ENCODE peak calls at places on chromosome 7, in nine cellular contexts. I, K, H, Q, N, J, Z, W and S are unnamed samples.

GRCh38 chr7:148729984-148730733 is 31.5 kb downstream of the CUL1 start:
- DNase-seq in N (no peak), Z (no peak), Q (no peak), W (no peak), J (no peak), I (no peak), K (no peak), H (no peak), S (no peak)

GRCh38 chr7:93147358-93147757 is 827 bp downstream of the SAMD9L start:
- DNase-seq in Q (no peak), H (peak; percentile 59), W (no peak), J (no peak), Z (peak; percentile 47), K (peak; percentile 55), N (no peak), I (peak; percentile 11), S (peak; percentile 10)

GRCh38 chr7:154919324-154920222 is 83.4 kb downstream of the PAXIP1 start:
- DNase-seq in K (no peak), I (no peak), H (no peak), Z (no peak), J (no peak), W (no peak), N (no peak), Q (no peak), S (peak; percentile 38)

GRCh38 chr7:139124084-139124914 is 14.8 kb upstream of the ZC3HAV1 start:
- DNase-seq in Z (no peak), W (no peak), N (no peak), J (no peak), H (no peak), I (no peak), K (no peak), Q (no peak), S (no peak)

GRCh38 chr7:52682993-52683392 is 352.4 kb upstream of the POM121L12 start:
- DNase-seq in N (no peak), J (no peak), I (no peak), Z (no peak), Q (no peak), W (no peak), K (no peak), H (no peak), S (no peak)

GRCh38 chr7:80485721-80486120 is 26.1 kb downstream of the GNAT3 start:
- DNase-seq in Z (no peak), I (no peak), J (no peak), W (no peak), K (no peak), Q (no peak), H (no peak), N (no peak), S (no peak)

GRCh38 chr7:127833641-127834040 is 181.6 kb downstream of the SND1 start:
- DNase-seq in I (no peak), H (no peak), W (no peak), N (no peak), K (no peak), J (no peak), Z (no peak), Q (no peak), S (no peak)

GRCh38 chr7:29734246-29734731 is 72.0 kb upstream of the WIPF3 start:
- DNase-seq in J (no peak), K (no peak), I (no peak), W (no peak), Q (no peak), H (no peak), N (no peak), Z (no peak), S (no peak)

GRCh38 chr7:33790746-33791145 is 114.6 kb upstream of the BMPER start:
- DNase-seq in H (no peak), W (no peak), I (no peak), Q (no peak), N (no peak), Z (no peak), J (no peak), K (no peak), S (no peak)

GRCh38 chr7:26201261-26202018 is at the start of gene CBX3:
- DNase-seq in J (peak; percentile 82), Z (peak; percentile 91), Q (peak; percentile 90), W (peak; percentile 69), H (peak; percentile 86), K (peak; percentile 95), I (peak; percentile 92), N (peak; percentile 96), S (peak; percentile 87)

GRCh38 chr7:100678291-100678984 is 4.9 kb downstream of the GNB2 start:
- DNase-seq in Z (peak; percentile 8), W (no peak), I (no peak), K (peak; percentile 68), J (no peak), Q (peak; percentile 41), N (no peak), H (no peak), S (no peak)

GRCh38 chr7:129780257-129781127 is 169.0 kb downstream of the NRF1 start:
- DNase-seq in W (peak; percentile 75), H (peak; percentile 92), K (no peak), Q (no peak), J (peak; percentile 37), N (no peak), Z (peak; percentile 91), I (peak; percentile 90), S (peak; percentile 96)

GRCh38 chr7:25454562-25455031 is 226.3 kb upstream of the NPVF start:
- DNase-seq in K (peak; percentile 69), N (no peak), Q (peak; percentile 34), W (no peak), J (peak; percentile 40), Z (peak; percentile 11), H (peak; percentile 3), I (no peak), S (peak; percentile 8)

GRCh38 chr7:133196872-133197612 is 55.8 kb upstream of the EXOC4 start:
- DNase-seq in N (no peak), I (no peak), Z (no peak), W (no peak), Q (no peak), H (no peak), K (no peak), J (no peak), S (no peak)

GRCh38 chr7:41869091-41869490 is 166.2 kb upstream of the INHBA start:
- DNase-seq in N (no peak), J (no peak), K (no peak), Z (no peak), W (no peak), Q (no peak), I (no peak), H (no peak), S (no peak)

GRCh38 chr7:118511146-118511545 is 286.6 kb downstream of the ANKRD7 start:
- DNase-seq in Q (no peak), I (no peak), J (no peak), H (no peak), W (no peak), K (no peak), N (no peak), Z (no peak), S (no peak)

GRCh38 chr7:98802088-98802780 is 67.6 kb downstream of the TMEM130 start:
- DNase-seq in Q (no peak), Z (peak; percentile 10), W (peak; percentile 55), J (no peak), I (peak; percentile 49), H (peak; percentile 2), K (no peak), N (no peak), S (peak; percentile 20)

GRCh38 chr7:101486056-101486763 is 123.5 kb downstream of the COL26A1 start:
- DNase-seq in H (no peak), Z (no peak), W (no peak), I (no peak), Q (no peak), N (no peak), J (no peak), K (no peak), S (no peak)

DNA sequence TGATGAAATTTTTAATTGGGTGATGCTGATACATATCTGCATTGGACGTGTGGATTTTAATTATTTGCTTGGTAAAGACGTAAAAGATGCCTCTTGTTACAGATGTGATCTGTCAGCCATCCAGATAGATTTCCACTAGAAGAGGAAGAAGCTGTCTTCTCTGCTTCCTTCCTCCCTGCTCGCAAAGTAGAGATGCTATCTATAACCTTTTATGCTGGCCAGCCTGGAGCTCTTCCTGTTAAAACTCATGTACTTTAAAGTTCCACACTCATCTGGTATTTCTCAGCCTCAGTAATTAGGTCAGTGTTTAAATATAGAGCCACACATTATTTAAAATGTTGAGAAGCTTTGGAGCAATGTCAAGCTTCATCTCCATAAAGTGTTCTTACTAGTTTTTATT is 51.2 kb upstream of the TMEM229A start:
- DNase-seq in K (no peak), W (no peak), Q (no peak), I (no peak), J (no peak), N (no peak), H (no peak), Z (no peak), S (no peak)
- TF ChIP-seq POLR2A in K (no peak), W (no peak), Q (no peak), I (no peak), J (no peak), N (no peak), H (no peak), Z (no peak), S (no peak)

GRCh38 chr7:22138106-22138505 is 192.4 kb upstream of the CDCA7L start:
- DNase-seq in H (peak; percentile 50), J (no peak), Q (no peak), N (no peak), Z (no peak), W (no peak), I (no peak), K (no peak), S (no peak)
- H3K27ac ChIP-seq in H (no peak overlapping the region), J (no peak overlapping the region), Q (no peak overlapping the region), N (no peak overlapping the region), Z (no peak overlapping the region), W (no peak overlapping the region), I (no peak overlapping the region), K (no peak overlapping the region), S (no peak overlapping the region)

DNA sequence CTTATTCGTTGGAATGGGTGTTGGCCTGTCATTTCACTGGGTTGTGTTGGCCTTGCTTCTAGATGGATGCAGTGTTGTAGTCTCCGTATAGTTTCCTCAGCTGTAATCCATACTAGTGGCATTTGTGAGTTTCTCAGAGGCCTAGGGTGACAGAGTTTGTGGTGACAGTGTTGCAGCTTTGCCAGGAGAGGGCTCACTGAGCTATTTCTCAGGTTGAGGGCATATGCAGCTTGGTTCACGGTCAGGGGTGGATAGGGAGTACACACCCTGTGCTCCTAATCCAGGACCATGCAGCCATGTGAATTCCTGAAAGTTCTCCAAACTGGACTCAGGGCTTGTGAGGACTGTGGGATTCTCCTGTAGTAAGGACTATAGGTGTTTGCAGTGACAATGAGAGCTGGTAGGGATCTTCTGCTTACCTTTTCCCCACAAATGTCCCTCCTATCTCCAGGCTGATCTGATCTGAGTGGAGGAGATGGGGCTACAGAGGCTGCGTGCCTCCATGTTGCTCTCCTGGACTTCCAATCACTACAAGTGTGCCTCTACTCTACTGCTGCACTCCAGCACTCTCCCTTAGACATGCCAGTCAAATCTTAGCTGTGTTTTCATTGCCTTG is 229.0 kb downstream of the STK31 start:
- DNase-seq in Q (no peak), I (peak; percentile 53), J (no peak), K (no peak), H (peak; percentile 13), Z (peak; percentile 38), W (peak; percentile 47), N (peak; percentile 66), S (peak; percentile 30)
- TF ChIP-seq CTCF in Q (no peak), I (peak; percentile 40), J (no peak), K (no peak), H (peak; percentile 10), Z (peak; percentile 18), W (peak; percentile 68), N (no peak), S (no peak)

DNA sequence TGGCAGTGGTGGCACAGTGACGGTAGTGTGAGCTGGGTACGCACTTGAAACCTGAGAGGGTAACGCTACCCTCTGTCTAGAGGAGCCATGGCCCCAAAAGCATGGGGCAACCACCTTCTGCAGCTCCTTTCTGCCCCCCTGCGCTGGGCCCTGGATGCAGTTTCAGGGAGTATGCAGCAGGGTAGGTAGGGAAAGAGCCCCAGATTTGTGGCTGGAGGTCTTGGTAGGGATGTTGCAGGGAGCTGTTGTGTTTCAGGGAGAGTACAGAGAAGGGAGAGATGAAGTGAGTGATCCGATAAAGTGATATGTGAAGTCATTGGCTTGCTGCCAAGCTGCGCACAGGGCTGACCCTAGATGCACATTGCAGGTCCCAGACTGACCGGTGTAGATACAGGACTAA is 2.7 kb upstream of the PGAM2 start:
- DNase-seq in Z (no peak), I (no peak), N (no peak), Q (no peak), J (no peak), W (no peak), H (no peak), K (peak; percentile 57), S (no peak)
- TF ChIP-seq POLR2A in Z (no peak), I (no peak), N (no peak), Q (no peak), J (no peak), W (no peak), H (no peak), K (no peak), S (no peak)